ENCODE peak calls at places on chromosomes 13 and 19, in ten cellular contexts. K is fibroblast of villous mesenchyme, E is heart left ventricle, W is heart right ventricle, H is mesenchymal stem cell, G is foreskin fibroblast, N is breast epithelium, V is dorsolateral prefrontal cortex, O is IMR-90, S is cardiac fibroblast. D is an unnamed sample.

GRCh38 chr19:46617566-46618079 is 7.3 kb downstream of the PTGIR start:
- DNase-seq in K (no peak), E (peak; percentile 15), W (no peak), H (no peak), G (no peak), N (no peak), V (no peak), O (no peak), S (no peak), D (no peak)

GRCh38 chr19:5196832-5197231 is 143.8 kb downstream of the PTPRS start:
- DNase-seq in K (no peak), E (no peak), W (no peak), H (no peak), G (no peak), N (no peak), V (no peak), O (no peak), S (no peak), D (no peak)

GRCh38 chr13:98295371-98295770 is 118.3 kb upstream of the RNF113B start:
- DNase-seq in K (peak; percentile 65), E (no peak), W (no peak), H (peak; percentile 69), G (peak; percentile 46), N (no peak), V (no peak), O (peak; percentile 66), S (peak; percentile 37), D (no peak)

GRCh38 chr19:41915248-41916032 is 12.8 kb downstream of the ERFL start:
- DNase-seq in K (no peak), E (no peak), W (no peak), H (no peak), G (no peak), N (no peak), V (no peak), O (no peak), S (no peak), D (no peak)

GRCh38 chr19:7830272-7830771 is 304 bp downstream of the EVI5L start:
- DNase-seq in K (no peak), E (peak; percentile 38), W (no peak), H (no peak), G (no peak), N (no peak), V (no peak), O (no peak), S (no peak), D (peak; percentile 30)

GRCh38 chr13:104015646-104016396 is 949.6 kb upstream of the SLC10A2 start:
- DNase-seq in K (peak; percentile 70), E (no peak), W (no peak), H (peak; percentile 77), G (no peak), N (no peak), V (no peak), O (peak; percentile 83), S (peak; percentile 73), D (no peak)

GRCh38 chr13:22212576-22212975 is 541.7 kb downstream of the FGF9 start:
- DNase-seq in K (no peak), E (no peak), W (no peak), H (no peak), G (no peak), N (no peak), V (no peak), O (no peak), S (no peak), D (no peak)

GRCh38 chr19:20256606-20257005 is 89.6 kb downstream of the ZNF486 start:
- DNase-seq in K (no peak), E (no peak), W (no peak), H (no peak), G (no peak), N (no peak), V (no peak), O (no peak), S (no peak), D (no peak)

GRCh38 chr13:50923272-50923671 is 13.7 kb downstream of the RNASEH2B start:
- DNase-seq in K (no peak), E (no peak), W (no peak), H (no peak), G (no peak), N (no peak), V (no peak), O (no peak), S (no peak), D (no peak)

GRCh38 chr19:45255611-45256157 is 4.6 kb downstream of the MARK4 start:
- DNase-seq in K (no peak), E (no peak), W (no peak), H (no peak), G (no peak), N (no peak), V (no peak), O (no peak), S (no peak), D (no peak)

GRCh38 chr19:45256836-45257235 is 5.8 kb downstream of the MARK4 start:
- DNase-seq in K (no peak), E (no peak), W (no peak), H (no peak), G (no peak), N (no peak), V (no peak), O (no peak), S (no peak), D (no peak)

GRCh38 chr19:45263013-45263412 is 11.9 kb downstream of the MARK4 start:
- DNase-seq in K (no peak), E (no peak), W (no peak), H (no peak), G (no peak), N (no peak), V (no peak), O (no peak), S (no peak), D (no peak)

GRCh38 chr19:45262570-45262969 is 11.5 kb downstream of the MARK4 start:
- DNase-seq in K (no peak), E (no peak), W (no peak), H (no peak), G (no peak), N (no peak), V (no peak), O (no peak), S (no peak), D (no peak)

DNA sequence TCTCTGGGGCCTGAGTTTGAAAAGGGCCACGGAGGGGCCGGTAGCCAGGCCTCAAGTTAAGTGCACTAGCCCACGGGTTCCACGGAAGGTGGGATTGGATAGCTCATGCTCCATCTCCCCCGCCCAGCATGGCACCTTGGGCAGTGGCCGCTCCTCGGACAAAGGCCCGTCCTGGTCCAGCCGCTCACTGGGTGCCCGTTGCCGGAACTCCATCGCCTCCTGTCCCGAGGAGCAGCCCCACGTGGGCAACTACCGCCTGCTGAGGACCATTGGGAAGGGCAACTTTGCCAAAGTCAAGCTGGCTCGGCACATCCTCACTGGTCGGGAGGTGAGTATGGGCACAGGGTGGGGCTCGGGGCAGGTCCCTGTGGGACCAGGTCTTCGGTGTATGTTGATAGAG is 7.8 kb downstream of the MARK4 start:
- DNase-seq in K (no peak), E (no peak), W (no peak), H (no peak), G (no peak), N (no peak), V (no peak), O (no peak), S (no peak), D (no peak)
- H3K4me3 ChIP-seq in K (no peak overlapping the region), E (no peak overlapping the region), W (no peak overlapping the region), H (no peak overlapping the region), G (no peak overlapping the region), N (no peak overlapping the region), V (no peak overlapping the region), O (no peak overlapping the region), S (no peak overlapping the region), D (no peak overlapping the region)

DNA sequence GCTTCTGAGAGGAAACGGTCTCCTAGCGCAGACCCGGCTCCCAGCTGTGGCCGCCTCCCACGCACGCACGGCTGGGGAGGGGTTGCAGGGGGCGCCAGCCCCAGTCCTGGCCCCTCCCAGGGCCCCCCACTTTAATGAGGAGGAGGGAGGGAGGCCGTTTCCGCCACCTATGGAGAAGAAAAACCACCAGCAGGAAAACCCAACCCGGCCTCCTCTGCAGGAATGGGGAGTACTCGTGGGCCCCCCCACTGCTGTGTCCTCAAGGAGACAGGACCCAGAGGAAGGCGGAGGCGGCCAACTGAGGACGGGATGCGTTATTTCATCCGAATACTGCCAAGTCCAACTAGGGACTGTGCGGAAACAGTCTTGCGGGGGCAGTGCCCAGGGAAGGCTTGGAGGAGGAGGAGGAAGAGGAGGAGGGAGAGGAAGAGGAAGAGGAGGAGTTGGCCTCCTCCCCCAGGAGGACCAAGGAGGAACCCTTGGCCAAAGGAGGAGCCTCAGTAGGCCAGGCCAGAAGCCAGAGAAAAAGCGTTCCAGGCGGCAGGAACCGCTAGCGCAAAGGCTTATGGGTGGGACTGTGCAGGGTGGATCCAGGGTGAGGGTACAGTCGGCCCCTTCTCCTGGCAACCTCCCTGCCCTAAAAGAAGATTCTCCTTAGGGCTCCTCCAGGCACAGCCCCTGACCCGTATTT is 3.9 kb upstream of the SSBP4 start:
- DNase-seq in K (peak; percentile 71), E (peak; percentile 91), W (peak; percentile 77), H (no peak), G (peak; percentile 87), N (peak; percentile 69), V (no peak), O (peak; percentile 66), S (peak; percentile 80), D (peak; percentile 54)
- H3K4me3 ChIP-seq in K (peak overlapping the region; percentile 30), E (peak overlapping the region; percentile 76), W (no peak overlapping the region), H (peak overlapping the region; percentile 77), G (peak overlapping the region; percentile 32), N (peak overlapping the region; percentile 42), V (no peak overlapping the region), O (peak overlapping the region; percentile 19), S (peak overlapping the region; percentile 30), D (peak overlapping the region; percentile 22)

DNA sequence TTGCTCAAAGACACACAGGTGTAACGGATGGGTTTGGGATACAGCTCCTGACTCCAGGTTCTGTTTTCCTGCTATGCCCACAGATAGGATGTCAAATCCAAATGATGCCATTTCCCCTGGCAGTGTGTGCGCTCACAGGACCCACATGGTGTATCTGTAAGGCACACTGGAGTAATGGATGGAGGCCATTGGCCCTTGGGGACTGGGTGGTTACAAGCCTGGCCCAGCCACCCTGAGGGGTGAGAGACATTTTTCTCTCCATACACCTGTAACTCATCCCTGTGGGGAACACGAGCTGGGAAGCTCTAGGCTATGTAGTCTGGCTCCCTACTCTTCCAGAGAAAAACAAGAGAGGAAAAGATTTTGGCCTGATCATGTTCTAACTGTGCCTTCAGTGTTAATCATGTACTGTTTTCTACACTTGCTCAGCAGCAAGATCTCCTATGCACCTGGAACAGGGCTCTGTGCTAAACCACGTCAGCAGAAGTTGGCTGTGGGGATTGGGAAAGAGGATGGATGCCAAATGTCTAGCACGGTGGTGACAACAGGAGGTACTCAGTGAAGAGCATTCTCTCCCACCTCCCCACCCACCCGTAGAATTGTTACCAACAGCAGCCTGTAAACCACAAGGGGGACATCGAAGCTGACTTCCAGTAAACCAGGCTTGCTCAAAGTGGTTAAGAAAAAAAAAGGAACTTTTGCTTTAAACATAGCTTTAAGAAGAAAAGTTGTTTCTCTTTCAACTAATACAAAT is 237.0 kb downstream of the LACC1 start:
- DNase-seq in K (peak; percentile 37), E (peak; percentile 42), W (no peak), H (peak; percentile 63), G (no peak), N (no peak), V (no peak), O (peak; percentile 18), S (peak; percentile 8), D (no peak)
- H3K4me3 ChIP-seq in K (no peak overlapping the region), E (no peak overlapping the region), W (no peak overlapping the region), H (no peak overlapping the region), G (no peak overlapping the region), N (no peak overlapping the region), V (no peak overlapping the region), O (no peak overlapping the region), S (no peak overlapping the region), D (no peak overlapping the region)

DNA sequence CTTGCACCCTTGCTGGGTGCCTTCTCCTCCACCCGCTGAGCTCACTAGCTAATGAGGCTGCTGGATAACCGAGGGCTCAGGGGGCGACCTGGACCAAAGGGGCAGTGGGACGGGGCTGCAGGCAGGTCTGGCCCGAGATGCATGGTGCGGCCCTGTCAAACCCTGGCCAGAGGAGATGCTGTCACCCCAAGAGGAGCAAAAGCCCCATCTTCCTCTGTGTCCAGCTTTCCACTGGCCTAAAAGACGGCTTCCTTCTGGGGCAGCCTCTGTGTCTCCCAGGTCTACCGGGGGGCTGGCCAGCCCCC is 261.8 kb downstream of the TBC1D4 start:
- DNase-seq in K (no peak), E (no peak), W (no peak), H (no peak), G (no peak), N (no peak), V (no peak), O (no peak), S (no peak), D (no peak)
- H3K4me3 ChIP-seq in K (no peak overlapping the region), E (no peak overlapping the region), W (no peak overlapping the region), H (no peak overlapping the region), G (no peak overlapping the region), N (no peak overlapping the region), V (no peak overlapping the region), O (no peak overlapping the region), S (no peak overlapping the region), D (no peak overlapping the region)

D was measured in transverse colon.